ENCODE peak calls at places on chromosomes 6 and 20, in six cellular contexts. I is CD8-positive, alpha-beta T cell; S is colonic mucosa; L is heart left ventricle; R is transverse colon; U is neural progenitor cell. X is an unnamed sample.

GRCh38 chr6:4928426-4928825 is 75.4 kb downstream of the RPP40 start:
- DNase-seq in I (no peak), S (no peak), L (no peak), R (no peak), U (no peak), X (peak)

GRCh38 chr6:154621611-154622010 is 111.1 kb upstream of the CNKSR3 start:
- DNase-seq in I (no peak), S (no peak), L (no peak), R (no peak), U (no peak), X (no peak)

GRCh38 chr6:26597821-26598220 is 1.1 kb downstream of the ABT1 start:
- DNase-seq in I (no peak), S (no peak), L (no peak), R (no peak), U (no peak), X (no peak)

GRCh38 chr6:14270142-14270893 is 152.7 kb downstream of the CD83 start:
- DNase-seq in I (no peak), S (no peak), L (no peak), R (no peak), U (no peak), X (no peak)

GRCh38 chr6:106870824-106871300 is 103.7 kb downstream of the CD24 start:
- DNase-seq in I (no peak), S (no peak), L (no peak), R (no peak), U (no peak), X (peak)

GRCh38 chr6:110492584-110492983 is 16.2 kb upstream of the SLC22A16 start:
- DNase-seq in I (no peak), S (no peak), L (no peak), R (no peak), U (no peak), X (no peak)

GRCh38 chr6:292506-293184 is 358 bp downstream of the DUSP22 start:
- DNase-seq in I (peak), S (peak), L (peak), R (peak), U (peak), X (peak)

GRCh38 chr6:135145509-135145865 is 35.6 kb upstream of the MYB start:
- DNase-seq in I (no peak), S (no peak), L (no peak), R (no peak), U (no peak), X (no peak)

GRCh38 chr20:21100590-21101452 is 5.3 kb downstream of the LINC00237 start:
- DNase-seq in I (no peak), S (peak), L (no peak), R (no peak), U (peak), X (no peak)

GRCh38 chr20:61397146-61397545 is 145.1 kb downstream of the CDH4 start:
- DNase-seq in I (no peak), S (no peak), L (no peak), R (no peak), U (no peak), X (no peak)

GRCh38 chr6:150929403-150929802 is 63.9 kb downstream of the MTHFD1L start:
- DNase-seq in I (no peak), S (no peak), L (no peak), R (no peak), U (no peak), X (no peak)

GRCh38 chr6:77456531-77457248 is 6.6 kb downstream of the HTR1B start:
- DNase-seq in I (no peak), S (no peak), L (peak), R (no peak), U (no peak), X (peak)

GRCh38 chr20:3162080-3162611 is 2.5 kb upstream of the FASTKD5 start:
- DNase-seq in I (no peak), S (no peak), L (no peak), R (no peak), U (no peak), X (no peak)

GRCh38 chr6:83160167-83160566 is 32.9 kb downstream of the PGM3 start:
- DNase-seq in I (no peak), S (no peak), L (no peak), R (no peak), U (no peak), X (no peak)

GRCh38 chr20:41664584-41664983 is 46.4 kb upstream of the CHD6 start:
- DNase-seq in I (no peak), S (no peak), L (no peak), R (no peak), U (peak), X (peak)

GRCh38 chr6:10276888-10277287 is 138.0 kb downstream of the TFAP2A start:
- DNase-seq in I (no peak), S (no peak), L (no peak), R (no peak), U (no peak), X (no peak)

GRCh38 chr6:45398075-45398817 is 20.5 kb upstream of the SUPT3H start:
- DNase-seq in I (no peak), S (no peak), L (no peak), R (no peak), U (no peak), X (peak)

GRCh38 chr6:144689503-144690040 is 404.4 kb downstream of the UTRN start:
- DNase-seq in I (no peak), S (no peak), L (no peak), R (no peak), U (no peak), X (no peak)

GRCh38 chr20:32468313-32468640 is 110.1 kb downstream of the ASXL1 start:
- DNase-seq in I (no peak), S (peak), L (no peak), R (no peak), U (no peak), X (no peak)

GRCh38 chr20:17059465-17059864 is 167.4 kb upstream of the PCSK2 start:
- DNase-seq in I (no peak), S (no peak), L (no peak), R (no peak), U (no peak), X (peak)

GRCh38 chr20:16575390-16576140 is 2.3 kb upstream of the KIF16B start:
- DNase-seq in I (no peak), S (peak), L (no peak), R (no peak), U (peak), X (no peak)

GRCh38 chr20:57450419-57450818 is 59.2 kb downstream of the RBM38 start:
- DNase-seq in I (peak), S (peak), L (peak), R (peak), U (no peak), X (peak)

GRCh38 chr20:24678351-24679106 is 209.1 kb downstream of the SYNDIG1 start:
- DNase-seq in I (no peak), S (no peak), L (peak), R (no peak), U (no peak), X (no peak)

GRCh38 chr20:59221049-59221748 is 57.6 kb downstream of the ZNF831 start:
- DNase-seq in I (no peak), S (no peak), L (no peak), R (no peak), U (no peak), X (peak)

GRCh38 chr20:3900187-3900604 is 11.0 kb downstream of the PANK2 start:
- DNase-seq in I (no peak), S (no peak), L (no peak), R (no peak), U (no peak), X (peak)

GRCh38 chr20:5881714-5882113 is 68.6 kb downstream of the TRMT6 start:
- DNase-seq in I (no peak), S (no peak), L (no peak), R (no peak), U (no peak), X (no peak)

GRCh38 chr6:159065091-159065490 is 20.3 kb upstream of the TAGAP start:
- DNase-seq in I (no peak), S (no peak), L (no peak), R (no peak), U (no peak), X (no peak)

GRCh38 chr6:35292494-35292893 is 5.1 kb upstream of the DEF6 start:
- DNase-seq in I (no peak), S (no peak), L (no peak), R (no peak), U (no peak), X (no peak)

GRCh38 chr20:60899320-60899719 is 352.7 kb upstream of the CDH4 start:
- DNase-seq in I (no peak), S (no peak), L (no peak), R (no peak), U (no peak), X (no peak)

GRCh38 chr20:61901421-61902212 is 164.1 kb downstream of the TAF4 start:
- DNase-seq in I (no peak), S (no peak), L (no peak), R (no peak), U (no peak), X (peak)

GRCh38 chr6:31652925-31653724 is 664 bp upstream of the BAG6 start:
- DNase-seq in I (peak), S (peak), L (peak), R (peak), U (peak), X (no peak)

GRCh38 chr6:28506807-28507475 is 8.7 kb downstream of the GPX6 start:
- DNase-seq in I (no peak), S (no peak), L (no peak), R (no peak), U (no peak), X (no peak)

GRCh38 chr6:138724015-138724414 is 49.6 kb upstream of the CCDC28A start:
- DNase-seq in I (no peak), S (no peak), L (peak), R (peak), U (no peak), X (no peak)
- H3K27ac ChIP-seq in I (no peak), S (no peak), L (no peak), R (no peak), U (no peak), X (no peak)

GRCh38 chr6:2103644-2104523 is 141.5 kb downstream of the GMDS start:
- DNase-seq in I (no peak), S (no peak), L (no peak), R (no peak), U (no peak), X (peak)
- TF ChIP-seq CTCF in I (peak), S (no peak), L (peak), R (peak), U (peak), X (peak)

GRCh38 chr6:21947751-21948386 is 349.0 kb downstream of the PRL start:
- DNase-seq in I (no peak), S (no peak), L (no peak), R (no peak), U (no peak), X (peak)
- H3K27ac ChIP-seq in I (no peak), S (no peak), L (no peak), R (no peak), U (no peak), X (peak)

GRCh38 chr6:129472239-129472638 is 237.7 kb downstream of the ARHGAP18 start:
- DNase-seq in I (no peak), S (no peak), L (no peak), R (no peak), U (peak), X (no peak)

GRCh38 chr6:129476248-129476564 is 233.8 kb downstream of the ARHGAP18 start:
- DNase-seq in I (no peak), S (no peak), L (no peak), R (no peak), U (no peak), X (no peak)

GRCh38 chr6:129476810-129477209 is 233.2 kb downstream of the ARHGAP18 start:
- DNase-seq in I (no peak), S (no peak), L (no peak), R (no peak), U (no peak), X (no peak)

GRCh38 chr6:129478379-129478778 is 231.6 kb downstream of the ARHGAP18 start:
- DNase-seq in I (no peak), S (no peak), L (no peak), R (no peak), U (no peak), X (no peak)

DNA sequence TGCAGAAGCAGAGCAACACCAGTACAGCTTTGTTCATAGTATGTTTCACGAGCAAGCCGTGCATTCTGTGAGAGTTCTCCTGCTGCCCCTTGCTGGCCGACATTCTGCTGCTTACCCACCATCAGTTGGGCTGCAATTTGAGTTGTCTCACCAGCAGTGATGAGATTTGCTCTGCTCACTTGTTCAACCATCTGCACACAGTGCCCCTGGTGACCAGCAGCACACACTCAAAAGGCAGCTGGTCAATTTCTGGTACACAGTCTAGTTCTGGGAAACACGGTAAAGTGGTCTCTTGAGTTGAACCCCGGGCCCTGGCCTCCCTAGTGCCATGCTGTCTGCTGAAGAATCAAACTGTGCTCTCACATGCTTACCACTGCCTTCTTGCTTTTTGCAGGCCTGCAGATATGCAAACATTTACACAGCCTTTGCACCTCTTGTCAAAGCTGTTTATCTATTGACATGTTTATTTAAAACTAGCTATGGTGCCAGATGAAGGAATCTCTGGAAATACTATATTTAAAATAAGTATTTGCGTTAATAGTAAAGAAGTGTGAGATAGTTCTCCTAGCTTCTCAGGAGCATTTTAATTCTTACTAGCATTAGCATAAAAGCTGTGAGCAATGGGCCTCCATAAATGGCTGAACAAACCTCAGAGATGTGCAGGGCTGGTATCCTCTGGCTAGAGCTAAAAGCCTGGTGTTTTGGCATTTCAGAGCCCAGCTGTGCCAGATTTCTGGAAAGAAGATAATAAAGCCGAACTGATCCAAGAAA is 234.3 kb downstream of the ARHGAP18 start:
- DNase-seq in I (no peak), S (no peak), L (no peak), R (no peak), U (peak), X (no peak)
- TF ChIP-seq CTCF in I (no peak), S (no peak), L (no peak), R (no peak), U (no peak), X (no peak)

GRCh38 chr6:170062904-170063220 is 228.0 kb downstream of the DLL1 start:
- DNase-seq in I (no peak), S (no peak), L (no peak), R (peak), U (no peak), X (no peak)
- H3K27ac ChIP-seq in I (no peak), S (no peak), L (no peak), R (no peak), U (no peak), X (no peak)

DNA sequence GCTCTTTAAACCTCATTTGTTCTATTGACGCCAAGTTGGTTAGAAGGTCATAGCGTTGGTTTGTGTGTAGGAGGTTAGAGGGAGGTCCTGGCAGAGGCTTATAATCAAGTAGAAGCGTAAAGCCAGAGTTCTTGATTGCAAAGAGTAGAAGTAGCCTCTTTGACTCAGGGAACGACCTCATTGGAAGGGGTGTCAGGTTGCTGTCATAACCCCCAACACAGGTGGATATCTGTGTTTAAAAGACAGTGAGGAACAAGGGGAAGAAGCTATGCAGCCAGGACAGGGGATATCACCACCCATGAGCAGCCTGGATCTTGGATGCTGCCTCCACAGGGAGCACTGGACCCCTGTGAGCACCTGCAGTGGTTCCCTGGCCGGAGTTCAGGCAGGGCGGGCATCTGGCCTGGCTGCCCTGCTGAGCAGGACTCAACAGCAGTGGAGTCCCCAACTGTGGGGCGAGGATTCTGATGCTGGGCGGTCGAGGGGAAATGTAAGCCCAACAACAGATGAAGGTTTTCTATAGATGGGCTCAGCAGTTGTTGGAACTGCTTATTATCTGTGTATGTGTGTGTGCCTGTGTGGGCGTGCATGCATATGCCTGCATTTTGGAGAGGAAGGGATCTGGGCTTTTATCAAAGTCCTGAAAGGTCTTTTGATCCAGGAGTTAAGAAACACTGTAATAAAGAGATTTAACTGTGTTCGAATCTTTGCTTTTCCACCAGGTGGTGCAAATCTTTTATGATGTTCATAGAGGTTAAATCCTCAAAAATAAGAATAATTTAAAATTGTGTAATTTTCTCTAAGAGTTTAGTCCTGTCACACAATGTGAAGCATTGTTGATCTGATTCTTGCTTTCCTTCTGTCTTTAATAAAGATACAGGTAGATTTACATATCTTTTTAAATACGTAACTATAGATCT is 27.7 kb downstream of the HIVEP1 start:
- DNase-seq in I (no peak), S (no peak), L (no peak), R (no peak), U (no peak), X (no peak)
- TF ChIP-seq CTCF in I (no peak), S (no peak), L (no peak), R (no peak), U (no peak), X (peak)